ENCODE peak calls at places on chromosome 11, in eight cellular contexts. F is breast epithelium, Z is GM13976, U is GM12864, O is coronary artery, I is choroid plexus epithelial cell, X is GM23338, G is astrocyte of the spinal cord. E is an unnamed sample.

GRCh38 chr11:101091781-101092180 is 37.8 kb downstream of the PGR start:
- DNase-seq in F (no peak), Z (no peak), U (no peak), O (no peak), I (no peak), X (no peak), G (no peak), E (no peak)

GRCh38 chr11:111736621-111737055 is 29.6 kb downstream of the PPP2R1B start:
- DNase-seq in F (no peak), Z (no peak), U (no peak), O (no peak), I (no peak), X (no peak), G (no peak), E (no peak)

GRCh38 chr11:43904737-43905515 is 24.3 kb downstream of the ALKBH3 start:
- DNase-seq in F (no peak), Z (no peak), U (no peak), O (no peak), I (peak; percentile 88), X (no peak), G (peak; percentile 41), E (no peak)

GRCh38 chr11:114822038-114822437 is 143.7 kb downstream of the NXPE2 start:
- DNase-seq in F (no peak), Z (no peak), U (no peak), O (no peak), I (no peak), X (no peak), G (no peak), E (no peak)

GRCh38 chr11:126477526-126478275 is 122.2 kb downstream of the ST3GAL4 start:
- DNase-seq in F (no peak), Z (no peak), U (no peak), O (no peak), I (no peak), X (no peak), G (no peak), E (peak; percentile 56)

GRCh38 chr11:84234462-84235202 is 948.5 kb upstream of the CCDC90B start:
- DNase-seq in F (no peak), Z (no peak), U (no peak), O (no peak), I (no peak), X (peak; percentile 78), G (no peak), E (no peak)

GRCh38 chr11:134864233-134864967 is 452.4 kb upstream of the B3GAT1 start:
- DNase-seq in F (no peak), Z (no peak), U (no peak), O (peak; percentile 71), I (no peak), X (no peak), G (no peak), E (no peak)

GRCh38 chr11:129375731-129376657 is at the start of gene BARX2:
- DNase-seq in F (peak; percentile 70), Z (peak; percentile 62), U (no peak), O (no peak), I (peak; percentile 83), X (peak; percentile 86), G (peak; percentile 65), E (peak; percentile 53)

GRCh38 chr11:35214792-35215193 is 75.8 kb downstream of the CD44 start:
- DNase-seq in F (no peak), Z (no peak), U (no peak), O (no peak), I (peak; percentile 99), X (peak; percentile 81), G (peak; percentile 99), E (peak; percentile 74)

GRCh38 chr11:10807629-10808552 is 835 bp downstream of the EIF4G2 start:
- DNase-seq in F (peak; percentile 69), Z (peak; percentile 49), U (no peak), O (peak; percentile 86), I (peak; percentile 64), X (peak; percentile 49), G (peak; percentile 51), E (peak; percentile 55)

GRCh38 chr11:112004389-112004788 is 20.8 kb upstream of the DLAT start:
- DNase-seq in F (no peak), Z (peak; percentile 68), U (no peak), O (no peak), I (no peak), X (peak; percentile 68), G (no peak), E (peak; percentile 42)

GRCh38 chr11:103257360-103257759 is 148.1 kb downstream of the DYNC2H1 start:
- DNase-seq in F (no peak), Z (no peak), U (no peak), O (no peak), I (peak; percentile 57), X (peak; percentile 60), G (peak; percentile 26), E (no peak)

GRCh38 chr11:43504316-43504950 is 145.7 kb downstream of the TTC17 start:
- DNase-seq in F (no peak), Z (peak; percentile 61), U (no peak), O (no peak), I (peak; percentile 56), X (peak; percentile 79), G (no peak), E (peak; percentile 11)

GRCh38 chr11:109085708-109086373 is 336.1 kb upstream of the C11orf87 start:
- DNase-seq in F (no peak), Z (no peak), U (no peak), O (no peak), I (no peak), X (no peak), G (no peak), E (no peak)

GRCh38 chr11:134069426-134069921 is 602 bp downstream of the JAM3 start:
- DNase-seq in F (no peak), Z (no peak), U (no peak), O (no peak), I (peak; percentile 29), X (peak; percentile 70), G (peak; percentile 22), E (no peak)

GRCh38 chr11:117145393-117145761 is 1.3 kb downstream of the PAFAH1B2 start:
- DNase-seq in F (no peak), Z (peak; percentile 32), U (no peak), O (no peak), I (peak; percentile 52), X (peak; percentile 30), G (peak; percentile 41), E (peak; percentile 20)

GRCh38 chr11:125263268-125263790 is 98.8 kb downstream of the PKNOX2 start:
- DNase-seq in F (no peak), Z (no peak), U (no peak), O (peak; percentile 87), I (peak; percentile 100), X (peak; percentile 98), G (peak; percentile 100), E (no peak)

GRCh38 chr11:77191429-77191822 is 63.4 kb downstream of the MYO7A start:
- DNase-seq in F (no peak), Z (no peak), U (no peak), O (no peak), I (no peak), X (no peak), G (no peak), E (no peak)

GRCh38 chr11:64696045-64696444 is 27.0 kb downstream of the NRXN2 start:
- DNase-seq in F (no peak), Z (no peak), U (no peak), O (no peak), I (no peak), X (no peak), G (no peak), E (no peak)

GRCh38 chr11:64697663-64698375 is 25.2 kb downstream of the NRXN2 start:
- DNase-seq in F (no peak), Z (peak; percentile 18), U (no peak), O (no peak), I (no peak), X (no peak), G (no peak), E (no peak)

GRCh38 chr11:64694821-64695365 is 28.1 kb downstream of the NRXN2 start:
- DNase-seq in F (no peak), Z (no peak), U (no peak), O (no peak), I (no peak), X (peak; percentile 87), G (no peak), E (peak; percentile 22)

GRCh38 chr11:64695548-64695947 is 27.4 kb downstream of the NRXN2 start:
- DNase-seq in F (no peak), Z (no peak), U (no peak), O (no peak), I (no peak), X (no peak), G (no peak), E (no peak)

GRCh38 chr11:64698427-64698826 is 24.6 kb downstream of the NRXN2 start:
- DNase-seq in F (no peak), Z (no peak), U (no peak), O (no peak), I (no peak), X (no peak), G (no peak), E (no peak)
- TF ChIP-seq CTCF in F (no peak), Z (no peak), U (no peak), O (no peak), I (no peak), X (no peak), G (no peak), E (no peak)

GRCh38 chr11:59615637-59616395 is at the start of gene OSBP:
- DNase-seq in F (peak; percentile 99), Z (peak; percentile 96), U (peak; percentile 100), O (peak; percentile 100), I (peak; percentile 100), X (peak; percentile 99), G (peak; percentile 100), E (peak; percentile 99)
- TF ChIP-seq CTCF in F (no peak), Z (no peak), U (no peak), O (no peak), I (no peak), X (no peak), G (no peak), E (no peak)

GRCh38 chr11:96241351-96241841 is 101.6 kb downstream of the MAML2 start:
- DNase-seq in F (no peak), Z (no peak), U (no peak), O (no peak), I (no peak), X (peak; percentile 41), G (no peak), E (no peak)
- TF ChIP-seq CTCF in F (no peak), Z (no peak), U (no peak), O (no peak), I (peak; percentile 41), X (peak; percentile 45), G (no peak), E (peak; percentile 17)

GRCh38 chr11:120335596-120335927 is 651 bp upstream of the ARHGEF12 start:
- DNase-seq in F (no peak), Z (no peak), U (no peak), O (no peak), I (peak; percentile 40), X (peak; percentile 57), G (no peak), E (no peak)

GRCh38 chr11:120337133-120337895 is 1.1 kb downstream of the ARHGEF12 start:
- DNase-seq in F (no peak), Z (no peak), U (no peak), O (peak; percentile 80), I (peak; percentile 39), X (peak; percentile 41), G (no peak), E (peak; percentile 21)

GRCh38 chr11:120336641-120337132 is 474 bp downstream of the ARHGEF12 start:
- DNase-seq in F (no peak), Z (no peak), U (no peak), O (peak; percentile 84), I (peak; percentile 50), X (peak; percentile 47), G (peak; percentile 45), E (peak; percentile 51)

GRCh38 chr11:120334894-120335462 is 1.2 kb upstream of the ARHGEF12 start:
- DNase-seq in F (no peak), Z (peak; percentile 66), U (peak; percentile 69), O (no peak), I (peak; percentile 94), X (peak; percentile 79), G (peak; percentile 90), E (peak; percentile 72)

GRCh38 chr11:120335928-120336640 is at the start of gene ARHGEF12:
- DNase-seq in F (peak; percentile 95), Z (peak; percentile 94), U (peak; percentile 78), O (peak; percentile 94), I (peak; percentile 99), X (peak; percentile 99), G (peak; percentile 99), E (peak; percentile 83)
- TF ChIP-seq CTCF in F (no peak), Z (peak; percentile 30), U (peak; percentile 44), O (no peak), I (peak; percentile 55), X (peak; percentile 40), G (peak; percentile 52), E (no peak)

E was measured in activated CD8-positive, alpha-beta T cell treated with anti-CD3 and anti-CD28 coated beads for 36 hours.